ENCODE peak calls at places on chromosomes 1 and 21, in nine cellular contexts. K is fibroblast of lung, W is astrocyte of the spinal cord, D is cardiac fibroblast, E is GM12865, A is OCI-LY7, T is hepatocyte, P is AG09309, C is AG10803. Q is an unnamed sample.

GRCh38 chr1:199909137-199909536 is 118.4 kb upstream of the NR5A2 start:
- DNase-seq in D (no peak), P (no peak), K (no peak), E (no peak), W (no peak), C (peak), A (no peak), T (no peak), Q (no peak)

GRCh38 chr1:30232288-30232899 is 491.0 kb downstream of the MATN1 start:
- DNase-seq in C (no peak), A (peak), W (no peak), T (peak), P (no peak), E (peak), D (no peak), K (no peak), Q (no peak)

GRCh38 chr1:97610748-97611147 is 310.1 kb downstream of the DPYD start:
- DNase-seq in D (no peak), K (no peak), P (no peak), W (no peak), T (no peak), C (no peak), A (no peak), E (peak), Q (no peak)

GRCh38 chr21:39312112-39313041 is 1.1 kb downstream of the BRWD1 start:
- DNase-seq in D (peak), E (peak), T (peak), P (no peak), K (peak), A (peak), C (peak), W (peak), Q (peak)

GRCh38 chr21:39633043-39633442 is 20.3 kb downstream of the B3GALT5 start:
- DNase-seq in P (no peak), E (no peak), C (peak), W (peak), D (no peak), T (peak), K (peak), A (no peak), Q (peak)

GRCh38 chr1:33725037-33725436 is 138.8 kb upstream of the HMGB4 start:
- DNase-seq in E (no peak), C (no peak), W (no peak), A (no peak), K (no peak), T (no peak), P (no peak), D (no peak), Q (no peak)

GRCh38 chr1:158112994-158113758 is 67.5 kb upstream of the CD1D start:
- DNase-seq in A (peak), D (peak), T (peak), P (no peak), W (peak), K (peak), E (no peak), C (peak), Q (peak)

GRCh38 chr21:30408782-30409494 is 13.1 kb downstream of the KRTAP13-1 start:
- DNase-seq in P (no peak), K (peak), W (peak), E (peak), D (peak), A (no peak), T (peak), C (peak), Q (peak)

GRCh38 chr1:168888418-168888817 is 159.4 kb upstream of the DPT start:
- DNase-seq in W (no peak), A (no peak), C (no peak), E (no peak), D (no peak), T (no peak), P (no peak), K (no peak), Q (no peak)

GRCh38 chr1:243748706-243749283 is 101.2 kb downstream of the AKT3 start:
- DNase-seq in P (peak), D (peak), A (peak), W (peak), E (peak), K (peak), C (peak), T (peak), Q (peak)

GRCh38 chr1:232176222-232176621 is 453.7 kb downstream of the SIPA1L2 start:
- DNase-seq in P (no peak), D (no peak), T (no peak), K (no peak), C (no peak), E (no peak), W (no peak), A (no peak), Q (no peak)

DNA sequence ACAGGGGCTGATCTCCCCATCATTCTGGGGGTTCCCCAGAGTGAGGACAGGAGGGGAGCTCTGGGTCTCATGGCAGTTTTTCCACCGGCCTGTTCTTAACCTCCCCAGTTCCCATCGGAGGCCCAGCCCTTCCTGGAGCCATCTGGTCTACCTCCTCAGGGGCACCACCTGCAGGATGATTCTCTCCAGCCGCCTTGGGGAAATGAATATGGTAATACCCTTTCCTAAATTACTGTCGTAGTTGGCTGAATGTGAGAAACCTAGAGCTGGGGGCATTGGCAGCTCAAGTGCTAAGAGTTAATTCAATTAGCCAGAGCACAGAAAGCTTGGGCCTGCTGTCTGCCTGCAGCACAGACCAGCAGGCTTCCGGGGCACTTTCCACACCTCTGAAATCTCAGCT is 64.9 kb downstream of the TAS1R2 start:
- DNase-seq in W (no peak), C (no peak), A (no peak), D (no peak), K (no peak), E (peak), T (no peak), P (no peak), Q (no peak)
- TF ChIP-seq CTCF in W (no peak), C (no peak), A (peak), D (no peak), K (no peak), E (no peak), T (no peak), P (no peak), Q (peak)

GRCh38 chr21:41947596-41948403 is 6.0 kb downstream of the C2CD2 start:
- DNase-seq in K (peak), D (peak), T (no peak), A (no peak), P (no peak), E (no peak), W (peak), C (peak), Q (no peak)
- H3K4me3 ChIP-seq in K (no peak), D (no peak), T (no peak), A (no peak), P (no peak), E (no peak), W (no peak), C (no peak), Q (no peak)

GRCh38 chr1:151254217-151255213 is at the start of gene PSMD4:
- DNase-seq in D (peak), W (peak), T (peak), A (peak), E (peak), K (peak), P (peak), C (peak), Q (peak)

GRCh38 chr1:151255381-151255780 is 847 bp downstream of the PSMD4 start:
- DNase-seq in P (no peak), A (peak), T (no peak), E (peak), C (no peak), W (no peak), K (no peak), D (peak), Q (peak)

DNA sequence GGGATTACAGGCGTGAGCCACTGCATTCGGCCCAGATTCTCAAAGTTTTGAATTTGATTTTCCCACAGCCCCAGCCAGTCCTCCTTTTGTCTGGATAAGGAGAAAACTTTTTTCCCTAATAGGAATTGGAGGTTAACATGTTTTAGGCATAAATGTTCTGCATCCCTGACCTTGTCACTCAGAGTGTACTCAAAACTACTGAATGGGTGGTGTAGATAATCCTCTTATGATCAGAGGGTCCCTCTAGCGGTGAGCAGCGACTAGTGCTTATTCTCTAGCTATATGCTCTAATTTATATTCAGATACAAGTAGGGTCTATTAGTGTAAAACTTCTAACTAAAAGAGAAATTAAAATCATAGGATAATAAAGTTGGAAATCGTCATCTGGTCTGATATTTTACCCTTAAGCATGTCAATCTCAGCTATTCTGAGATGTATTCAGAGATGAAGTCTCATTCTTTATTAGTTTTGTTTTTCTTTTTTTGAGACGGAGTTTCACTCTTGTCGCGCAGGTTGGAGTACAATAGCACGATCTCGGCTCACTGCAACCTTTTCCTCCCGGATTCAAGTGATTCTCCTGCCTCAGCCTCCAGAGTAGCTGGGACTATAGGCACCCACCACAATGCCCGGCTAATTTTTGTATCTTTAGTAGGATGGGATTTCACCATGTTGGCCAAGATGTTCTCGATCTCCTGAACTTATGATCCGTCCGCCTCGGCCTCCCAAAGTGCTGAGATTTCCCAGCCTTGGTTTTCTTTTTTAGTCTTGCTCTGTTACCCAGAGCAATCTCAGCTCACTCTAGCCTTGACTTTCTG is 2.7 kb upstream of the PSMD4 start:
- DNase-seq in D (peak), W (peak), P (peak), K (peak), T (peak), C (peak), A (peak), E (peak), Q (peak)
- TF ChIP-seq CTCF in D (peak), W (peak), P (peak), K (peak), T (peak), C (peak), A (peak), E (peak), Q (peak)

GRCh38 chr21:46040707-46041106 is 57.2 kb upstream of the COL6A2 start:
- DNase-seq in C (no peak), E (no peak), A (no peak), D (no peak), T (no peak), P (no peak), W (no peak), K (no peak), Q (no peak)
- H3K4me3 ChIP-seq in C (no peak), E (no peak), A (no peak), D (no peak), T (no peak), P (no peak), W (no peak), K (no peak), Q (no peak)

DNA sequence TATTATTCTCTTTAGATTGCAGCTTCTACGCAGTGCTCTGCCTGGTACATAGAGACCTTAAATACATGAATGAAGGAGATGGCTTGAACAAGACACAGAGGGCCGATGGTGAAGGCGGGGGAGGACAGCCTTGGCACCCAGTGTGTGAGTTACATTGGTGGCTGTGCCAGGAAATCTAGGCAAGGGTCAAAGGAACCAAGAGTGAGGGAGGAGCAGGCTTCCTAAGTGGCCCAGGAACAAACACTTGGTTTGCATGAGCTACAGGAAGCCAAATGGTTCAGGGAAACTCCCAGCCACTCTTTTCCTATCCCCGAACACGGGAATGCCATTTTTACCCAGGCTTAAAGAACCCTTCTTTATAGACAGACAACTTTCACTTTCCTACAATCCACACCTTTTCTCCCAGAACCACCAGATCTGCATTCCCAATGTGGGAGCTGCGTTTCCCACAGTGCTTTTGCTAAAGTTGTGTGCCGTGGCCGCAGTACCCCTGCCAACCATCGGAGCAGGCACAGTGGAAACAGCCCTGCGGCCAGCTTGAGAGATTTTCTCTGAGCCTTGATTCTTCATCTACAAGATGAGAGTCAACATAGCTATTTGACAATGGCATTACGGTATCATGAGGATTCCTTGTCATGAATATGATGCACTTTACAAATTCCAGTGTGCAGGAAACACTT is 3.5 kb upstream of the CLEC20A start:
- DNase-seq in E (no peak), W (no peak), T (no peak), P (no peak), D (no peak), K (no peak), C (no peak), A (no peak), Q (no peak)
- TF ChIP-seq CTCF in E (no peak), W (peak), T (peak), P (peak), D (peak), K (peak), C (peak), A (no peak), Q (peak)

GRCh38 chr1:24735619-24736375 is 9.4 kb upstream of the CLIC4 start:
- DNase-seq in W (peak), C (peak), A (peak), P (no peak), D (peak), E (no peak), K (peak), T (peak), Q (peak)
- H3K4me3 ChIP-seq in W (no peak), C (peak), A (no peak), P (no peak), D (no peak), E (no peak), K (no peak), T (no peak), Q (no peak)

GRCh38 chr1:227447531-227447990 is 115.8 kb upstream of the ZNF678 start:
- DNase-seq in W (no peak), C (peak), T (peak), E (no peak), A (no peak), K (peak), D (peak), P (peak), Q (no peak)
- TF ChIP-seq CTCF in W (peak), C (peak), T (peak), E (no peak), A (no peak), K (peak), D (peak), P (peak), Q (peak)

GRCh38 chr1:50421366-50421748 is 1.9 kb downstream of the DMRTA2 start:
- DNase-seq in P (no peak), A (no peak), K (no peak), W (no peak), D (no peak), E (no peak), C (no peak), T (no peak), Q (no peak)

GRCh38 chr1:50423670-50424000 is 392 bp upstream of the DMRTA2 start:
- DNase-seq in K (no peak), T (no peak), D (no peak), P (no peak), W (no peak), C (no peak), A (no peak), E (peak), Q (no peak)

GRCh38 chr1:50422946-50423669 is at the start of gene DMRTA2:
- DNase-seq in C (no peak), P (no peak), A (no peak), D (no peak), K (no peak), W (no peak), E (peak), T (no peak), Q (no peak)

GRCh38 chr1:50421768-50422674 is 1.2 kb downstream of the DMRTA2 start:
- DNase-seq in T (no peak), E (no peak), P (no peak), C (no peak), D (no peak), K (no peak), W (no peak), A (no peak), Q (no peak)

GRCh38 chr1:50422675-50422945 is 633 bp downstream of the DMRTA2 start:
- DNase-seq in K (no peak), D (no peak), P (no peak), T (no peak), E (no peak), A (no peak), C (no peak), W (no peak), Q (no peak)
- H3K4me3 ChIP-seq in K (no peak), D (no peak), P (no peak), T (no peak), E (no peak), A (no peak), C (no peak), W (no peak), Q (no peak)